ENCODE peak calls at places on chromosome 1, in six cellular contexts. M, L, Y, X, G and U are unnamed samples.
A peak's percentile ranks its signal among the peaks of the same experiment; 100 is the strongest.

GRCh38 chr1:159959451-159959850 is 5.4 kb upstream of the SLAMF9 start:
- DNase-seq in M (no peak), L (no peak), Y (no peak), X (no peak), G (no peak), U (no peak)

GRCh38 chr1:243260221-243260880 is 4.5 kb downstream of the SDCCAG8 start:
- DNase-seq in M (no peak), L (no peak), Y (no peak), X (no peak), G (no peak), U (no peak)

GRCh38 chr1:41540886-41541591 is 56.6 kb upstream of the EDN2 start:
- DNase-seq in M (no peak), L (no peak), Y (no peak), X (no peak), G (no peak), U (no peak)

GRCh38 chr1:53085405-53085804 is 23.4 kb downstream of the PODN start:
- DNase-seq in M (no peak), L (no peak), Y (no peak), X (no peak), G (no peak), U (no peak)

GRCh38 chr1:201213106-201213770 is 22.6 kb downstream of the IGFN1 start:
- DNase-seq in M (no peak), L (no peak), Y (no peak), X (no peak), G (no peak), U (no peak)

GRCh38 chr1:154186852-154187501 is 4.9 kb downstream of the TPM3 start:
- DNase-seq in M (no peak), L (no peak), Y (no peak), X (no peak), G (no peak), U (no peak)

GRCh38 chr1:196558424-196558823 is 49.8 kb downstream of the KCNT2 start:
- DNase-seq in M (no peak), L (no peak), Y (no peak), X (no peak), G (no peak), U (no peak)

GRCh38 chr1:27130798-27131197 is 24.1 kb downstream of the SLC9A1 start:
- DNase-seq in M (no peak), L (no peak), Y (no peak), X (no peak), G (no peak), U (no peak)

GRCh38 chr1:39701092-39701460 is 9.8 kb upstream of the HPCAL4 start:
- DNase-seq in M (peak; percentile 32), L (no peak), Y (no peak), X (no peak), G (no peak), U (no peak)

GRCh38 chr1:28560886-28561285 is 8.0 kb downstream of the TRNAU1AP start:
- DNase-seq in M (no peak), L (no peak), Y (no peak), X (no peak), G (no peak), U (no peak)

GRCh38 chr1:236033336-236033735 is 31.6 kb downstream of the NID1 start:
- DNase-seq in M (no peak), L (no peak), Y (no peak), X (no peak), G (no peak), U (no peak)

GRCh38 chr1:165402517-165403111 is 42.3 kb downstream of the RXRG start:
- DNase-seq in M (no peak), L (no peak), Y (no peak), X (no peak), G (no peak), U (no peak)

GRCh38 chr1:35567947-35568558 is 5.1 kb upstream of the TFAP2E start:
- DNase-seq in M (peak; percentile 17), L (no peak), Y (no peak), X (no peak), G (no peak), U (no peak)